ENCODE peak calls at places on chromosomes 13 and 19, in six cellular contexts. One of them, this sample, is unnamed.

GRCh38 chr19:8935460-8935859 is 74.7 kb downstream of the MUC16 start:
- DNase-seq in brain microvascular endothelial cell: peak
- DNase-seq in stimulated activated CD8-positive, alpha-beta memory T cell treated with anti-CD3 and anti-CD28 coated beads, Interleukin-12 subunit alpha, Interleukin-12 subunit beta, amount 100 ng/mL, for 1 hour: no peak
- DNase-seq in effector CD4-positive, alpha-beta T cell: no peak
- DNase-seq in skeletal muscle cell: no peak
- DNase-seq in AG10803: no peak
- DNase-seq in this sample: no peak

GRCh38 chr13:99308481-99309087 is 1.4 kb upstream of the GPR183 start:
- DNase-seq in brain microvascular endothelial cell: peak
- DNase-seq in stimulated activated CD8-positive, alpha-beta memory T cell treated with anti-CD3 and anti-CD28 coated beads, Interleukin-12 subunit alpha, Interleukin-12 subunit beta, amount 100 ng/mL, for 1 hour: no peak
- DNase-seq in effector CD4-positive, alpha-beta T cell: no peak
- DNase-seq in AG10803: peak
- DNase-seq in skeletal muscle cell: no peak
- DNase-seq in this sample: no peak

GRCh38 chr19:24127601-24128000 is 40.6 kb downstream of the ZNF254 start:
- DNase-seq in stimulated activated CD8-positive, alpha-beta memory T cell treated with anti-CD3 and anti-CD28 coated beads, Interleukin-12 subunit alpha, Interleukin-12 subunit beta, amount 100 ng/mL, for 1 hour: no peak
- DNase-seq in skeletal muscle cell: no peak
- DNase-seq in effector CD4-positive, alpha-beta T cell: no peak
- DNase-seq in brain microvascular endothelial cell: no peak
- DNase-seq in AG10803: no peak
- DNase-seq in this sample: no peak

GRCh38 chr19:5891572-5891937 is 12.0 kb downstream of the NDUFA11 start:
- DNase-seq in brain microvascular endothelial cell: no peak
- DNase-seq in stimulated activated CD8-positive, alpha-beta memory T cell treated with anti-CD3 and anti-CD28 coated beads, Interleukin-12 subunit alpha, Interleukin-12 subunit beta, amount 100 ng/mL, for 1 hour: no peak
- DNase-seq in AG10803: no peak
- DNase-seq in effector CD4-positive, alpha-beta T cell: no peak
- DNase-seq in skeletal muscle cell: no peak
- DNase-seq in this sample: no peak

GRCh38 chr13:40798380-40798779 is 9.0 kb downstream of the SLC25A15 start:
- DNase-seq in stimulated activated CD8-positive, alpha-beta memory T cell treated with anti-CD3 and anti-CD28 coated beads, Interleukin-12 subunit alpha, Interleukin-12 subunit beta, amount 100 ng/mL, for 1 hour: no peak
- DNase-seq in AG10803: no peak
- DNase-seq in brain microvascular endothelial cell: no peak
- DNase-seq in skeletal muscle cell: no peak
- DNase-seq in effector CD4-positive, alpha-beta T cell: no peak
- DNase-seq in this sample: no peak

GRCh38 chr19:42277821-42278809 is 9.1 kb downstream of the CIC start:
- DNase-seq in skeletal muscle cell: no peak
- DNase-seq in brain microvascular endothelial cell: no peak
- DNase-seq in stimulated activated CD8-positive, alpha-beta memory T cell treated with anti-CD3 and anti-CD28 coated beads, Interleukin-12 subunit alpha, Interleukin-12 subunit beta, amount 100 ng/mL, for 1 hour: no peak
- DNase-seq in effector CD4-positive, alpha-beta T cell: no peak
- DNase-seq in AG10803: peak
- DNase-seq in this sample: no peak

GRCh38 chr13:20911037-20911436 is 8.5 kb upstream of the XPO4 start:
- DNase-seq in skeletal muscle cell: no peak
- DNase-seq in effector CD4-positive, alpha-beta T cell: no peak
- DNase-seq in brain microvascular endothelial cell: no peak
- DNase-seq in AG10803: no peak
- DNase-seq in stimulated activated CD8-positive, alpha-beta memory T cell treated with anti-CD3 and anti-CD28 coated beads, Interleukin-12 subunit alpha, Interleukin-12 subunit beta, amount 100 ng/mL, for 1 hour: no peak
- DNase-seq in this sample: no peak

GRCh38 chr13:27679896-27680295 is 58.2 kb downstream of the POLR1D start:
- DNase-seq in brain microvascular endothelial cell: no peak
- DNase-seq in skeletal muscle cell: no peak
- DNase-seq in AG10803: no peak
- DNase-seq in stimulated activated CD8-positive, alpha-beta memory T cell treated with anti-CD3 and anti-CD28 coated beads, Interleukin-12 subunit alpha, Interleukin-12 subunit beta, amount 100 ng/mL, for 1 hour: no peak
- DNase-seq in effector CD4-positive, alpha-beta T cell: no peak
- DNase-seq in this sample: no peak

GRCh38 chr19:30664358-30665058 is 292.3 kb downstream of the ZNF536 start:
- DNase-seq in brain microvascular endothelial cell: peak
- DNase-seq in AG10803: peak
- DNase-seq in skeletal muscle cell: no peak
- DNase-seq in effector CD4-positive, alpha-beta T cell: no peak
- DNase-seq in stimulated activated CD8-positive, alpha-beta memory T cell treated with anti-CD3 and anti-CD28 coated beads, Interleukin-12 subunit alpha, Interleukin-12 subunit beta, amount 100 ng/mL, for 1 hour: no peak
- DNase-seq in this sample: peak

GRCh38 chr13:25018729-25019115 is 77.2 kb upstream of the PABPC3 start:
- DNase-seq in AG10803: no peak
- DNase-seq in effector CD4-positive, alpha-beta T cell: no peak
- DNase-seq in brain microvascular endothelial cell: no peak
- DNase-seq in stimulated activated CD8-positive, alpha-beta memory T cell treated with anti-CD3 and anti-CD28 coated beads, Interleukin-12 subunit alpha, Interleukin-12 subunit beta, amount 100 ng/mL, for 1 hour: no peak
- DNase-seq in skeletal muscle cell: no peak
- DNase-seq in this sample: no peak

GRCh38 chr13:60094385-60095088 is 69.2 kb downstream of the DIAPH3 start:
- DNase-seq in stimulated activated CD8-positive, alpha-beta memory T cell treated with anti-CD3 and anti-CD28 coated beads, Interleukin-12 subunit alpha, Interleukin-12 subunit beta, amount 100 ng/mL, for 1 hour: no peak
- DNase-seq in skeletal muscle cell: no peak
- DNase-seq in AG10803: no peak
- DNase-seq in effector CD4-positive, alpha-beta T cell: no peak
- DNase-seq in brain microvascular endothelial cell: no peak
- DNase-seq in this sample: no peak

This sample was measured in substantia nigra.